ENCODE peak calls at places on chromosomes 16 and 17, in five cellular contexts. One of them, this sample, is unnamed.

GRCh38 chr17:20008242-20009051 is 712 bp upstream of the SPECC1 start:
- DNase-seq in stimulated activated CD4-positive, alpha-beta T cell treated with anti-CD3 and anti-CD28 coated beads, Interleukin-4, amount 100 ng/mL, for 24 hours: no peak
- DNase-seq in T-helper 17 cell: no peak
- DNase-seq in NCI-H2081: no peak
- DNase-seq in mesothelial cell of epicardium: peak; percentile 23
- DNase-seq in this sample: peak; percentile 15

GRCh38 chr17:40323731-40324650 is 15.0 kb downstream of the RARA start:
- DNase-seq in mesothelial cell of epicardium: no peak
- DNase-seq in stimulated activated CD4-positive, alpha-beta T cell treated with anti-CD3 and anti-CD28 coated beads, Interleukin-4, amount 100 ng/mL, for 24 hours: peak; percentile 64
- DNase-seq in NCI-H2081: no peak
- DNase-seq in T-helper 17 cell: peak; percentile 78
- DNase-seq in this sample: no peak

GRCh38 chr16:85430523-85431381 is 182.4 kb upstream of the GSE1 start:
- DNase-seq in stimulated activated CD4-positive, alpha-beta T cell treated with anti-CD3 and anti-CD28 coated beads, Interleukin-4, amount 100 ng/mL, for 24 hours: no peak
- DNase-seq in NCI-H2081: no peak
- DNase-seq in T-helper 17 cell: no peak
- DNase-seq in mesothelial cell of epicardium: peak; percentile 10
- DNase-seq in this sample: no peak

GRCh38 chr16:66049865-66050264 is 316.6 kb upstream of the CDH5 start:
- DNase-seq in stimulated activated CD4-positive, alpha-beta T cell treated with anti-CD3 and anti-CD28 coated beads, Interleukin-4, amount 100 ng/mL, for 24 hours: no peak
- DNase-seq in T-helper 17 cell: no peak
- DNase-seq in mesothelial cell of epicardium: no peak
- DNase-seq in NCI-H2081: no peak
- DNase-seq in this sample: no peak

GRCh38 chr16:87832759-87833502 is 36.4 kb downstream of the SLC7A5 start:
- DNase-seq in stimulated activated CD4-positive, alpha-beta T cell treated with anti-CD3 and anti-CD28 coated beads, Interleukin-4, amount 100 ng/mL, for 24 hours: no peak
- DNase-seq in mesothelial cell of epicardium: no peak
- DNase-seq in NCI-H2081: no peak
- DNase-seq in T-helper 17 cell: no peak
- DNase-seq in this sample: no peak

GRCh38 chr16:67560827-67561342 is 1.4 kb upstream of the CTCF start:
- DNase-seq in T-helper 17 cell: no peak
- DNase-seq in stimulated activated CD4-positive, alpha-beta T cell treated with anti-CD3 and anti-CD28 coated beads, Interleukin-4, amount 100 ng/mL, for 24 hours: no peak
- DNase-seq in mesothelial cell of epicardium: no peak
- DNase-seq in NCI-H2081: no peak
- DNase-seq in this sample: no peak

GRCh38 chr17:37344519-37344918 is 31.3 kb upstream of the C17orf78 start:
- DNase-seq in NCI-H2081: no peak
- DNase-seq in mesothelial cell of epicardium: no peak
- DNase-seq in stimulated activated CD4-positive, alpha-beta T cell treated with anti-CD3 and anti-CD28 coated beads, Interleukin-4, amount 100 ng/mL, for 24 hours: no peak
- DNase-seq in T-helper 17 cell: no peak
- DNase-seq in this sample: no peak

GRCh38 chr17:72422505-72423285 is 301.9 kb downstream of the SOX9 start:
- DNase-seq in stimulated activated CD4-positive, alpha-beta T cell treated with anti-CD3 and anti-CD28 coated beads, Interleukin-4, amount 100 ng/mL, for 24 hours: peak; percentile 13
- DNase-seq in mesothelial cell of epicardium: no peak
- DNase-seq in NCI-H2081: no peak
- DNase-seq in T-helper 17 cell: no peak
- DNase-seq in this sample: no peak

GRCh38 chr16:70257391-70257790 is 5.7 kb upstream of the EXOSC6 start:
- DNase-seq in stimulated activated CD4-positive, alpha-beta T cell treated with anti-CD3 and anti-CD28 coated beads, Interleukin-4, amount 100 ng/mL, for 24 hours: no peak
- DNase-seq in T-helper 17 cell: no peak
- DNase-seq in NCI-H2081: no peak
- DNase-seq in mesothelial cell of epicardium: no peak
- DNase-seq in this sample: no peak

GRCh38 chr17:13728751-13729150 is 127.0 kb upstream of the HS3ST3A1 start:
- DNase-seq in NCI-H2081: no peak
- DNase-seq in stimulated activated CD4-positive, alpha-beta T cell treated with anti-CD3 and anti-CD28 coated beads, Interleukin-4, amount 100 ng/mL, for 24 hours: no peak
- DNase-seq in T-helper 17 cell: no peak
- DNase-seq in mesothelial cell of epicardium: no peak
- DNase-seq in this sample: no peak

GRCh38 chr16:75789237-75789636 is 62.9 kb upstream of the CPHXL start:
- DNase-seq in stimulated activated CD4-positive, alpha-beta T cell treated with anti-CD3 and anti-CD28 coated beads, Interleukin-4, amount 100 ng/mL, for 24 hours: peak; percentile 20
- DNase-seq in T-helper 17 cell: no peak
- DNase-seq in NCI-H2081: peak; percentile 25
- DNase-seq in mesothelial cell of epicardium: no peak
- DNase-seq in this sample: no peak

GRCh38 chr16:47073223-47074155 is 70.3 kb downstream of the NETO2 start:
- DNase-seq in stimulated activated CD4-positive, alpha-beta T cell treated with anti-CD3 and anti-CD28 coated beads, Interleukin-4, amount 100 ng/mL, for 24 hours: no peak
- DNase-seq in T-helper 17 cell: no peak
- DNase-seq in NCI-H2081: no peak
- DNase-seq in mesothelial cell of epicardium: no peak
- DNase-seq in this sample: no peak

GRCh38 chr17:74099441-74100340 is 103.8 kb upstream of the RPL38 start:
- DNase-seq in T-helper 17 cell: no peak
- DNase-seq in NCI-H2081: no peak
- DNase-seq in mesothelial cell of epicardium: no peak
- DNase-seq in stimulated activated CD4-positive, alpha-beta T cell treated with anti-CD3 and anti-CD28 coated beads, Interleukin-4, amount 100 ng/mL, for 24 hours: no peak
- DNase-seq in this sample: no peak